ENCODE peak calls at places on chromosomes 11 and 22, in ten cellular contexts. S is transverse colon, Z is tibial nerve, H is PC-3, R is Peyer's patch, E is AG04450, V is uterus, N is pancreas, Q is sigmoid colon, C is thoracic aorta. B is an unnamed sample. For H3K9me3 and H3K27me3, the result is how much of the 10 kb centered on the place peaks cover.

GRCh38 chr22:35510481-35510934 is 30.1 kb upstream of the RASD2 start:
- DNase-seq in S (no peak), Z (no peak), H (no peak), R (no peak), E (no peak), V (no peak), N (no peak), Q (no peak), C (no peak), B (no peak)

GRCh38 chr22:43142881-43143562 is at the start of gene MCAT:
- DNase-seq in S (peak), Z (peak), H (peak), R (peak), E (peak), V (peak), N (peak), Q (peak), C (peak), B (peak)

GRCh38 chr11:46315033-46315738 is 32.1 kb upstream of the DGKZ start:
- DNase-seq in S (peak), Z (peak), H (peak), R (peak), E (no peak), V (peak), N (peak), Q (peak), C (peak), B (peak)

GRCh38 chr11:19644316-19644715 is 68.3 kb upstream of the NAV2 start:
- DNase-seq in S (no peak), Z (no peak), H (no peak), R (no peak), E (no peak), V (no peak), N (no peak), Q (no peak), C (no peak), B (no peak)

GRCh38 chr11:123544631-123545375 is 109.6 kb downstream of the SCN3B start:
- DNase-seq in S (no peak), Z (no peak), H (no peak), R (no peak), E (no peak), V (no peak), N (no peak), Q (no peak), C (no peak), B (no peak)

GRCh38 chr22:34976474-34976873 is 89.5 kb upstream of the ISX start:
- DNase-seq in S (no peak), Z (no peak), H (no peak), R (no peak), E (no peak), V (no peak), N (no peak), Q (no peak), C (no peak), B (no peak)

GRCh38 chr11:111675891-111676290 is 73.6 kb downstream of the SIK2 start:
- DNase-seq in S (no peak), Z (no peak), H (no peak), R (no peak), E (no peak), V (no peak), N (no peak), Q (no peak), C (no peak), B (no peak)

GRCh38 chr22:46803031-46803880 is 40.8 kb downstream of the TBC1D22A start:
- DNase-seq in S (peak), Z (no peak), H (peak), R (peak), E (no peak), V (no peak), N (peak), Q (peak), C (no peak), B (peak)

GRCh38 chr11:22510010-22510409 is 115.6 kb downstream of the FANCF start:
- DNase-seq in S (no peak), Z (no peak), H (no peak), R (no peak), E (no peak), V (no peak), N (no peak), Q (no peak), C (no peak), B (no peak)

GRCh38 chr11:10866893-10867331 is 9.1 kb upstream of the ZBED5 start:
- DNase-seq in S (no peak), Z (no peak), H (peak), R (no peak), E (peak), V (peak), N (no peak), Q (no peak), C (no peak), B (no peak)

GRCh38 chr11:76803811-76804600 is 20.9 kb downstream of the TSKU start:
- DNase-seq in S (no peak), Z (peak), H (no peak), R (no peak), E (no peak), V (no peak), N (no peak), Q (no peak), C (no peak), B (no peak)

GRCh38 chr11:108587109-108587508 is 6.5 kb downstream of the EXPH5 start:
- DNase-seq in S (no peak), Z (no peak), H (no peak), R (no peak), E (no peak), V (no peak), N (no peak), Q (no peak), C (no peak), B (no peak)

GRCh38 chr22:39148727-39149535 is 3.5 kb downstream of the CBX7 start:
- DNase-seq in S (peak), Z (peak), H (no peak), R (peak), E (no peak), V (peak), N (peak), Q (peak), C (no peak), B (peak)

GRCh38 chr11:83364500-83365059 is 78.4 kb upstream of the CCDC90B start:
- DNase-seq in S (no peak), Z (no peak), H (peak), R (no peak), E (no peak), V (no peak), N (no peak), Q (no peak), C (no peak), B (no peak)

GRCh38 chr11:76752321-76753175 is 30.6 kb upstream of the TSKU start:
- DNase-seq in S (peak), Z (peak), H (no peak), R (peak), E (peak), V (peak), N (peak), Q (peak), C (peak), B (no peak)

GRCh38 chr11:129295746-129296145 is 79.9 kb upstream of the BARX2 start:
- DNase-seq in S (no peak), Z (no peak), H (no peak), R (no peak), E (no peak), V (no peak), N (no peak), Q (no peak), C (no peak), B (no peak)
- H3K9me3 ChIP-seq in S (under half), Z (under half), H (under half), R (under half), E (under half), V (under half), N (under half), Q (under half), C (under half), B (under half)

GRCh38 chr22:27011717-27012116 is 354.3 kb downstream of the MIAT start:
- DNase-seq in S (no peak), Z (no peak), H (no peak), R (no peak), E (no peak), V (no peak), N (no peak), Q (no peak), C (no peak), B (no peak)
- H3K27me3 ChIP-seq in S (under half), Z (under half), H (under half), R (under half), E (under half), V (under half), N (under half), Q (under half), C (under half), B (under half)

GRCh38 chr11:98007072-98007471 is 1013.7 kb upstream of the CNTN5 start:
- DNase-seq in S (no peak), Z (no peak), H (no peak), R (no peak), E (no peak), V (no peak), N (no peak), Q (no peak), C (no peak), B (no peak)
- H3K9me3 ChIP-seq in S (under half), Z (under half), H (under half), R (under half), E (under half), V (under half), N (under half), Q (under half), C (under half), B (under half)

GRCh38 chr22:32421484-32421883 is 9.4 kb upstream of the RTCB start:
- DNase-seq in S (no peak), Z (no peak), H (no peak), R (no peak), E (no peak), V (no peak), N (no peak), Q (no peak), C (no peak), B (no peak)
- H3K27me3 ChIP-seq in S (under half), Z (under half), H (half or more), R (under half), E (under half), V (under half), N (under half), Q (under half), C (under half), B (under half)

GRCh38 chr11:91707652-91708051 is 517.0 kb upstream of the FAT3 start:
- DNase-seq in S (no peak), Z (no peak), H (no peak), R (no peak), E (no peak), V (no peak), N (no peak), Q (no peak), C (no peak), B (no peak)
- H3K9me3 ChIP-seq in S (under half), Z (under half), H (under half), R (under half), E (under half), V (under half), N (under half), Q (under half), C (under half), B (under half)

DNA sequence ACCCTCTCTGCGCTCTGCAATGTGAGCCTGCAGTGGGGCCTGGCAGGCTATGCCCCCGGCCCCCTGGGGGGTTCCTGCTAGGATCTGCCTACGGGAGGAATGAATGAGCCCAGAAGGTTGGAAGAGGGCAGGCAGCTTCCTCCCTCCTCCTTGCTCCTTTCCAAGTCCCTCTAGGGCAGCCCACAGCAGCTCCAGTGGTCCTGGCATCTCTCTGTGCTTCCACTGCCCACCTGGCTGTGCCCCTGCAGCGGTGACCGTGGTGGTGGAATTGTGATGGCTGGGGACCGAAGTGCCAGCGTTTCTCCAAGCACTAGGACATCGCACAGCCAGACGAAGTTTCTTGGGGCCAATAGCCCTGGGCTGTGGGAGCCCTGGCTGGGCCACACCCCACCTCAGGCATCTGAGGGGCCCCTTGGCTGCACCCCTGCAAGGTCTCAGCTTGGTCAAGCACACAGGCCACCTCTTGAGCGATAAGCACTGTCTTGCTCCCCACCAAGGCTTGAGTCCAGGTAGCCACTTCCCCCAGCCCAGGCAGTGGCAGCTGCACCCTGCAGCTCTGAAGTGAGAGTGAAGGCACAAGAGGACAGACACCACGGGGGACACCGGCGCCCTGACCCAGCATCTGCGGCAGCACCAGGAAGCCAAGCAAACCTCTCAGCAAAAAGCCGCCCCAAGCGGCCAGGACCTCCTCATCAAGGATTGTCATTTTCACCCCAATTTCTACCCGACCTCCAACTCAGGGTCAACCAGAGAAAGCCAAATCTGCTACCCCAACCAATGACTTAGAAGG is 346.3 kb downstream of the CTTN start:
- DNase-seq in S (no peak), Z (no peak), H (no peak), R (no peak), E (no peak), V (no peak), N (no peak), Q (no peak), C (no peak), B (no peak)
- H3K27me3 ChIP-seq in S (under half), Z (under half), H (under half), R (under half), E (under half), V (under half), N (under half), Q (under half), C (under half), B (under half)